ENCODE peak calls at places on chromosomes 13 and 19, in five cellular contexts. U is GM06990, A is foreskin fibroblast, X is ascending aorta, Z is hypothalamus. J is an unnamed sample.

GRCh38 chr13:86906458-86906857 is 764.7 kb upstream of the SLITRK5 start:
- DNase-seq in U (no peak), A (no peak), X (no peak), Z (no peak), J (no peak)

GRCh38 chr19:6087074-6087506 is 23.2 kb downstream of the RFX2 start:
- DNase-seq in U (peak; percentile 67), A (no peak), X (no peak), Z (no peak), J (no peak)

GRCh38 chr13:54241719-54242118 is 1213.1 kb downstream of the OLFM4 start:
- DNase-seq in U (no peak), A (no peak), X (no peak), Z (no peak), J (no peak)

GRCh38 chr13:26132756-26133155 is 80.9 kb upstream of the SHISA2 start:
- DNase-seq in U (no peak), A (no peak), X (no peak), Z (no peak), J (no peak)

GRCh38 chr13:67769987-67770341 is 539.8 kb upstream of the PCDH9 start:
- DNase-seq in U (no peak), A (no peak), X (no peak), Z (no peak), J (no peak)

GRCh38 chr19:6272913-6273600 is 6.7 kb downstream of the MLLT1 start:
- DNase-seq in U (no peak), A (no peak), X (no peak), Z (no peak), J (no peak)

GRCh38 chr13:44906758-44907157 is 82.5 kb downstream of the NUFIP1 start:
- DNase-seq in U (no peak), A (peak; percentile 57), X (no peak), Z (peak; percentile 14), J (peak; percentile 73)

GRCh38 chr19:17490411-17490810 is 20.1 kb downstream of the SLC27A1 start:
- DNase-seq in U (no peak), A (no peak), X (no peak), Z (no peak), J (no peak)

GRCh38 chr13:37476874-37477273 is 121.7 kb downstream of the POSTN start:
- DNase-seq in U (no peak), A (peak; percentile 56), X (no peak), Z (no peak), J (no peak)

GRCh38 chr13:40164137-40164536 is 502.3 kb downstream of the FOXO1 start:
- DNase-seq in U (no peak), A (peak; percentile 44), X (no peak), Z (no peak), J (no peak)

GRCh38 chr19:4456843-4457653 is 546 bp downstream of the UBXN6 start:
- DNase-seq in U (no peak), A (peak; percentile 45), X (no peak), Z (peak; percentile 52), J (peak; percentile 46)

GRCh38 chr19:1002600-1002999 is 2.4 kb downstream of the GRIN3B start:
- DNase-seq in U (no peak), A (no peak), X (no peak), Z (no peak), J (no peak)

GRCh38 chr13:79803939-79804487 is 323.1 kb downstream of the NDFIP2 start:
- DNase-seq in U (no peak), A (no peak), X (no peak), Z (no peak), J (no peak)

GRCh38 chr13:43153436-43154082 is 130.2 kb downstream of the DNAJC15 start:
- DNase-seq in U (no peak), A (peak; percentile 63), X (no peak), Z (no peak), J (peak; percentile 67)

GRCh38 chr13:27228131-27228530 is 23.2 kb upstream of the RPL21 start:
- DNase-seq in U (no peak), A (no peak), X (no peak), Z (no peak), J (no peak)

GRCh38 chr19:44455100-44455499 is 6.8 kb upstream of the ZNF229 start:
- DNase-seq in U (no peak), A (no peak), X (no peak), Z (no peak), J (no peak)

GRCh38 chr19:48372904-48373303 is 8.7 kb downstream of the SYNGR4 start:
- DNase-seq in U (no peak), A (no peak), X (no peak), Z (no peak), J (no peak)

GRCh38 chr13:71252191-71252704 is 614.8 kb downstream of the DACH1 start:
- DNase-seq in U (no peak), A (no peak), X (no peak), Z (no peak), J (no peak)

GRCh38 chr13:44734204-44734707 is 158.1 kb upstream of the TSC22D1 start:
- DNase-seq in U (no peak), A (peak; percentile 49), X (no peak), Z (peak; percentile 8), J (peak; percentile 92)

GRCh38 chr13:95533545-95534135 is 18.9 kb upstream of the CLDN10 start:
- DNase-seq in U (no peak), A (no peak), X (no peak), Z (no peak), J (no peak)

GRCh38 chr19:17579523-17580244 is 24.2 kb downstream of the COLGALT1 start:
- DNase-seq in U (peak; percentile 75), A (peak; percentile 36), X (no peak), Z (no peak), J (peak; percentile 55)

GRCh38 chr13:108195146-108195545 is 20.2 kb downstream of the LIG4 start:
- DNase-seq in U (no peak), A (no peak), X (no peak), Z (no peak), J (no peak)

GRCh38 chr19:6753178-6754031 is 13.8 kb downstream of the SH2D3A start:
- DNase-seq in U (peak; percentile 91), A (peak; percentile 58), X (no peak), Z (peak; percentile 26), J (peak; percentile 55)

GRCh38 chr13:69857188-69857821 is 250.3 kb upstream of the ATXN8OS start:
- DNase-seq in U (peak; percentile 8), A (no peak), X (no peak), Z (no peak), J (peak; percentile 1)

GRCh38 chr19:38564981-38565685 is 52.6 kb downstream of the MAP4K1 start:
- DNase-seq in U (peak; percentile 55), A (no peak), X (no peak), Z (no peak), J (no peak)

GRCh38 chr19:54684537-54684936 is 21.8 kb downstream of the LILRB4 start:
- DNase-seq in U (no peak), A (no peak), X (no peak), Z (no peak), J (no peak)

GRCh38 chr13:78022164-78022877 is 103.7 kb upstream of the EDNRB start:
- DNase-seq in U (peak; percentile 66), A (no peak), X (peak; percentile 10), Z (no peak), J (no peak)

GRCh38 chr13:46846736-46847135 is 49.8 kb upstream of the ESD start:
- DNase-seq in U (no peak), A (no peak), X (no peak), Z (no peak), J (no peak)

GRCh38 chr19:33823341-33823740 is 26.7 kb downstream of the KCTD15 start:
- DNase-seq in U (no peak), A (no peak), X (no peak), Z (no peak), J (no peak)